ENCODE peak calls at places on chromosomes 2 and 18, in five cellular contexts. One of them, this sample, is unnamed. For H3K36me3, the result is how much of the 10 kb centered on the place peaks cover.

GRCh38 chr2:9897331-9897737 is 54.1 kb downstream of the TAF1B start:
- DNase-seq in GM23248: peak
- DNase-seq in prostate gland: peak
- DNase-seq in adrenal gland: peak
- DNase-seq in fibroblast of lung: peak
- DNase-seq in this sample: peak

GRCh38 chr2:152250421-152251100 is 75.0 kb upstream of the STAM2 start:
- DNase-seq in prostate gland: no peak
- DNase-seq in GM23248: no peak
- DNase-seq in fibroblast of lung: no peak
- DNase-seq in adrenal gland: no peak
- DNase-seq in this sample: no peak

GRCh38 chr2:199460101-199460671 is 2.4 kb upstream of the SATB2 start:
- DNase-seq in GM23248: peak
- DNase-seq in adrenal gland: no peak
- DNase-seq in prostate gland: no peak
- DNase-seq in fibroblast of lung: peak
- DNase-seq in this sample: no peak

GRCh38 chr2:10387033-10387432 is 61.1 kb downstream of the ODC1 start:
- DNase-seq in GM23248: no peak
- DNase-seq in prostate gland: no peak
- DNase-seq in adrenal gland: no peak
- DNase-seq in fibroblast of lung: no peak
- DNase-seq in this sample: no peak

GRCh38 chr2:180524458-180524857 is 455.9 kb upstream of the UBE2E3 start:
- DNase-seq in adrenal gland: no peak
- DNase-seq in GM23248: peak
- DNase-seq in prostate gland: no peak
- DNase-seq in fibroblast of lung: peak
- DNase-seq in this sample: no peak

GRCh38 chr2:133498615-133499585 is 69.4 kb downstream of the NCKAP5 start:
- DNase-seq in prostate gland: no peak
- DNase-seq in fibroblast of lung: no peak
- DNase-seq in adrenal gland: no peak
- DNase-seq in GM23248: no peak
- DNase-seq in this sample: no peak

GRCh38 chr2:201257381-201257940 is 2.9 kb upstream of the CASP8 start:
- DNase-seq in prostate gland: no peak
- DNase-seq in adrenal gland: no peak
- DNase-seq in GM23248: no peak
- DNase-seq in fibroblast of lung: no peak
- DNase-seq in this sample: no peak

GRCh38 chr2:6977095-6977777 is 60.0 kb downstream of the RNF144A start:
- DNase-seq in fibroblast of lung: peak
- DNase-seq in prostate gland: peak
- DNase-seq in GM23248: peak
- DNase-seq in adrenal gland: peak
- DNase-seq in this sample: no peak

GRCh38 chr18:76874643-76875389 is 52.5 kb downstream of the ZNF236 start:
- DNase-seq in prostate gland: no peak
- DNase-seq in fibroblast of lung: no peak
- DNase-seq in GM23248: no peak
- DNase-seq in adrenal gland: no peak
- DNase-seq in this sample: no peak

GRCh38 chr18:58966704-58967103 is 102.0 kb downstream of the ZNF532 start:
- DNase-seq in fibroblast of lung: no peak
- DNase-seq in prostate gland: no peak
- DNase-seq in GM23248: no peak
- DNase-seq in adrenal gland: no peak
- DNase-seq in this sample: no peak

GRCh38 chr2:46935071-46935470 is 19.5 kb upstream of the MCFD2 start:
- DNase-seq in adrenal gland: no peak
- DNase-seq in GM23248: no peak
- DNase-seq in fibroblast of lung: no peak
- DNase-seq in prostate gland: no peak
- DNase-seq in this sample: no peak

GRCh38 chr2:146666336-146666735 is 1178.5 kb upstream of the ACVR2A start:
- DNase-seq in adrenal gland: no peak
- DNase-seq in GM23248: peak
- DNase-seq in fibroblast of lung: peak
- DNase-seq in prostate gland: no peak
- DNase-seq in this sample: no peak

GRCh38 chr2:102366406-102367112 is 11.0 kb downstream of the IL18R1 start:
- DNase-seq in prostate gland: no peak
- DNase-seq in fibroblast of lung: no peak
- DNase-seq in adrenal gland: no peak
- DNase-seq in GM23248: no peak
- DNase-seq in this sample: no peak

GRCh38 chr2:24754985-24755690 is 38.1 kb downstream of the PTRHD1 start:
- DNase-seq in adrenal gland: no peak
- DNase-seq in fibroblast of lung: no peak
- DNase-seq in GM23248: peak
- DNase-seq in prostate gland: no peak
- DNase-seq in this sample: no peak

GRCh38 chr2:205563646-205564045 is 118.7 kb upstream of the NRP2 start:
- DNase-seq in adrenal gland: no peak
- DNase-seq in prostate gland: no peak
- DNase-seq in fibroblast of lung: no peak
- DNase-seq in GM23248: no peak
- DNase-seq in this sample: no peak

GRCh38 chr2:43225093-43225787 is 1.2 kb downstream of the ZFP36L2 start:
- DNase-seq in fibroblast of lung: peak
- DNase-seq in prostate gland: peak
- DNase-seq in GM23248: peak
- DNase-seq in adrenal gland: peak
- DNase-seq in this sample: peak

GRCh38 chr18:3281456-3282400 is 19.8 kb downstream of the MYL12B start:
- DNase-seq in GM23248: peak
- DNase-seq in adrenal gland: no peak
- DNase-seq in prostate gland: peak
- DNase-seq in fibroblast of lung: peak
- DNase-seq in this sample: no peak

GRCh38 chr2:137435176-137435575 is 529.1 kb upstream of the HNMT start:
- DNase-seq in fibroblast of lung: no peak
- DNase-seq in prostate gland: no peak
- DNase-seq in adrenal gland: no peak
- DNase-seq in GM23248: peak
- DNase-seq in this sample: no peak

GRCh38 chr2:51795248-51795888 is 763.4 kb upstream of the NRXN1 start:
- DNase-seq in prostate gland: no peak
- DNase-seq in fibroblast of lung: no peak
- DNase-seq in adrenal gland: no peak
- DNase-seq in GM23248: no peak
- DNase-seq in this sample: no peak

GRCh38 chr2:27461118-27461517 is 18.9 kb downstream of the KRTCAP3 start:
- DNase-seq in prostate gland: no peak
- DNase-seq in GM23248: no peak
- DNase-seq in adrenal gland: no peak
- DNase-seq in fibroblast of lung: no peak
- DNase-seq in this sample: no peak

GRCh38 chr2:37263839-37264238 is 32.4 kb downstream of the NDUFAF7 start:
- DNase-seq in GM23248: no peak
- DNase-seq in adrenal gland: no peak
- DNase-seq in fibroblast of lung: no peak
- DNase-seq in prostate gland: no peak
- DNase-seq in this sample: no peak

GRCh38 chr2:37271376-37272067 is 40.1 kb downstream of the NDUFAF7 start:
- DNase-seq in GM23248: no peak
- DNase-seq in prostate gland: no peak
- DNase-seq in fibroblast of lung: no peak
- DNase-seq in adrenal gland: no peak
- DNase-seq in this sample: no peak

GRCh38 chr2:37268111-37268510 is 36.7 kb downstream of the NDUFAF7 start:
- DNase-seq in prostate gland: no peak
- DNase-seq in adrenal gland: no peak
- DNase-seq in GM23248: peak
- DNase-seq in fibroblast of lung: no peak
- DNase-seq in this sample: no peak

GRCh38 chr2:37262510-37262909 is 31.1 kb downstream of the NDUFAF7 start:
- DNase-seq in fibroblast of lung: no peak
- DNase-seq in adrenal gland: no peak
- DNase-seq in prostate gland: no peak
- DNase-seq in GM23248: no peak
- DNase-seq in this sample: no peak

DNA sequence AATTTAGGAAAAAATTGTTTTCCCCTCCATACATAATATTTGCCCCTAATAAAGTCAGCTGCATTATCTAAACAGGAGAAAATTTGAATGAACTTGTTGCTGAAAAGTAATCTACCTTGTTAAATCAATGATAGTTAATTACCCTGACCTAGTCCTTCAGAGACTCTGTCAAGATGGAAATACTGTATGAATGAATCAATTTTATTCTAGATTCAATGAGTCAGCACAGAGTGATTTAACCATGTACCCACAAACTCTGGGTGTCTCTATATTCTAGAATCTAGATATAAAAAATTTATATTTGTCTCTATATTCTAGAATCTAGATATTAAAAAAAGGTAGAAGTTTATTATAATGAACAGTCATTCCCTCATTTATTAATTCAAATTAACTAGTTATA is 36.2 kb downstream of the NDUFAF7 start:
- DNase-seq in adrenal gland: no peak
- DNase-seq in prostate gland: no peak
- DNase-seq in GM23248: peak
- DNase-seq in fibroblast of lung: no peak
- DNase-seq in this sample: no peak
- H3K36me3 ChIP-seq in adrenal gland: under half
- H3K36me3 ChIP-seq in prostate gland: under half
- H3K36me3 ChIP-seq in GM23248: half or more
- H3K36me3 ChIP-seq in fibroblast of lung: under half
- H3K36me3 ChIP-seq in this sample: under half

DNA sequence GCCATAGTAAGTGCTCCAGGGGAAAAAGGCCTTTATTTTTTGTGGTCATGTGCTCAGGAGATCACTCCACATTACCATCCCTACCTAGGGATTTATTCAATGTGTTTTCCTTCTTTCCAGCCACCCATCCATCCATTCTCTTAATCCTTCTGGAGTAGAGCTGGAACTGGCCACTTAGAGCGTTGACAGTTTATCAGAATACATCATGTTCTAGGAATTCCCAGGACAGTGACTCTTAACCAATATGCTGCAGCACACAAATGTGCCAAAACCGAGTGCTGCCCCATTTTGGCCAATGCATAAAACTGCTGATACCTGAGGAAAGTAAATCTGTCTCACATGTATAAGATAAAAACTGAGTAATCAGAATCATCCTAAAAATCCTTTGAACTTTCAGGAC is 63.7 kb downstream of the FARSB start:
- DNase-seq in prostate gland: no peak
- DNase-seq in fibroblast of lung: no peak
- DNase-seq in GM23248: no peak
- DNase-seq in adrenal gland: no peak
- DNase-seq in this sample: no peak
- H3K36me3 ChIP-seq in prostate gland: under half
- H3K36me3 ChIP-seq in fibroblast of lung: under half
- H3K36me3 ChIP-seq in GM23248: under half
- H3K36me3 ChIP-seq in adrenal gland: under half
- H3K36me3 ChIP-seq in this sample: under half

DNA sequence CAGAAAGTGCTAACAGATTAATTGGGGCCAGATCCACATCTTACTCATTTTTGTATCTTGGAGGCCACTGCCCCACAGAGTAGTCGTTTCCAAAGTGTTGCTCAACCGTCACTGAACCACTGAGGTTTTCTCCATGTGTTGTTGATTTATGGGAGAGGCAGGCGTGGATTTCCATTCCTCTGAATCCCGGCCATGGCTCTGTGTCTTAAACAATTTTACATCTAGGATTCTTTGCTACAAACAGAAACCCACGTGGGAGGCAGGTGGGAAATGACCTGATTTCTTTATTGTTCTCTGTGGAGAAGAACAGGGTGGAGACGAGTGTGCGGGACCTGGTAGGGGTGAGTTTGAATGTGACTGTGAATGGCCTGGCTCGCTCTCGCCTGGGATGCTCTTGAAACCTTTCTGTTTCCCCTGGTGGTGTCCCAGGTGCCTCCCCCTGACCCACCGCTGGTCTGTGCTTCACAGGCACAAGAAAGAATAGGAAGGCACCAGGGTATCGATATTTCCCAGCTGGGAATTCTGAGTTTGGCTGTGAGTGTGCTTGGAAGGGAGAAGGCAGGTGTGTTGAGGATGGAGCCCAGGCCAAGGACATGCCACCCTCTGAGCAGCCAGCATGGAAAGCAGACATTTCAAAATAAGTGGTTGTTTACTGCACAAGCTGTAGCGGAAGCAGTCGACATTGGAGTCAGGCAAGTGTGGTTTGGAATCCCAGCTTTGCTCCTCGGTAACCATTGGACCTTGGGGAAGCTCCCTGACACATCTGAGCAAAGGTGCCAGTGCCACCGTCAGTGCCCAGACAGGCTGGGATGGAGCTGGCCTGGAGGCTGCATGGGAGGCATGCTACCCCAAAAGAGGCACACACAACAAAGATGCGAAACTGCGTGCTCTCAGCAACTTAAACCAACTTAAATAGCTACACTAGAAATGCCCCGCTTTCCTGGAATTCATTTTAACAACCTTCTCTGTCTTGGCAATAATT is 50.0 kb downstream of the LPIN1 start:
- DNase-seq in GM23248: peak
- DNase-seq in fibroblast of lung: no peak
- DNase-seq in adrenal gland: no peak
- DNase-seq in prostate gland: no peak
- DNase-seq in this sample: no peak
- H3K36me3 ChIP-seq in GM23248: under half
- H3K36me3 ChIP-seq in fibroblast of lung: under half
- H3K36me3 ChIP-seq in adrenal gland: under half
- H3K36me3 ChIP-seq in prostate gland: under half
- H3K36me3 ChIP-seq in this sample: half or more

GRCh38 chr2:168085801-168086361 is 161.5 kb downstream of the STK39 start:
- DNase-seq in fibroblast of lung: no peak
- DNase-seq in prostate gland: no peak
- DNase-seq in GM23248: no peak
- DNase-seq in adrenal gland: no peak
- DNase-seq in this sample: no peak
- H3K36me3 ChIP-seq in fibroblast of lung: under half
- H3K36me3 ChIP-seq in prostate gland: under half
- H3K36me3 ChIP-seq in GM23248: under half
- H3K36me3 ChIP-seq in adrenal gland: under half
- H3K36me3 ChIP-seq in this sample: under half

DNA sequence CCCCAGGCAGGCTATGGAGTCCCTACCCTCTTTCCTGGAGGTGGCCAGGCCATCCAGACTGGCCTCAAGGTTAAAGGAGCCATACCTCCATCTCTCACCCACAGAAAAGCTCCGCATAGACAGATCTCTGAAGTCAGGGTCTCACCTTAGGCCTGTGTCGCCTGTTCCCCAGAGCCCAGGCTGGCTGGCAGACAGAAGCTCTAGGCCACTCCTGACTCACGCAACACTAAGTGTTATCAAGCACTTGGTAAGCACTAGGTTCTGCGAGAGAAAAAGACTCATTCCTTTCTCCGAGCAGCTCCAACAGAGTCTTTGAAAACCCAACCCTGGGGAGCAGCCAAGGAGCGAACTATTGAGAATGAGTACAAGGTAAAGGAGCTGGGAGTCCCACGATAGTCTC is 6.1 kb downstream of the SMAD7 start:
- DNase-seq in GM23248: peak
- DNase-seq in fibroblast of lung: peak
- DNase-seq in prostate gland: no peak
- DNase-seq in adrenal gland: no peak
- DNase-seq in this sample: no peak
- H3K36me3 ChIP-seq in GM23248: under half
- H3K36me3 ChIP-seq in fibroblast of lung: under half
- H3K36me3 ChIP-seq in prostate gland: under half
- H3K36me3 ChIP-seq in adrenal gland: under half
- H3K36me3 ChIP-seq in this sample: under half